ENCODE peak calls at places on chromosomes 12 and 14, in six cellular contexts. One of them, this sample, is unnamed.
A peak's percentile ranks its signal among the peaks of the same experiment; 100 is the strongest.

GRCh38 chr12:52566847-52567291 is 6.8 kb downstream of the KRT74 start:
- DNase-seq in bronchial epithelial cell: no peak
- DNase-seq in coronary artery: no peak
- DNase-seq in RKO: no peak
- DNase-seq in Caki2: no peak
- DNase-seq in cardiac fibroblast: no peak
- DNase-seq in this sample: no peak

GRCh38 chr14:52360831-52361230 is 46.7 kb downstream of the PTGER2 start:
- DNase-seq in bronchial epithelial cell: no peak
- DNase-seq in coronary artery: no peak
- DNase-seq in RKO: no peak
- DNase-seq in Caki2: no peak
- DNase-seq in cardiac fibroblast: no peak
- DNase-seq in this sample: peak; percentile 26

GRCh38 chr14:60087664-60088063 is 4.1 kb upstream of the PCNX4 start:
- DNase-seq in bronchial epithelial cell: no peak
- DNase-seq in coronary artery: no peak
- DNase-seq in RKO: no peak
- DNase-seq in Caki2: no peak
- DNase-seq in cardiac fibroblast: no peak
- DNase-seq in this sample: no peak

GRCh38 chr14:99662846-99663245 is 17.9 kb downstream of the HHIPL1 start:
- DNase-seq in bronchial epithelial cell: no peak
- DNase-seq in coronary artery: no peak
- DNase-seq in RKO: no peak
- DNase-seq in Caki2: no peak
- DNase-seq in cardiac fibroblast: no peak
- DNase-seq in this sample: no peak

GRCh38 chr12:126668538-126668937 is 1598.4 kb upstream of the TMEM132C start:
- DNase-seq in bronchial epithelial cell: peak; percentile 64
- DNase-seq in coronary artery: no peak
- DNase-seq in RKO: no peak
- DNase-seq in Caki2: peak; percentile 66
- DNase-seq in cardiac fibroblast: peak; percentile 69
- DNase-seq in this sample: peak; percentile 31

GRCh38 chr12:527729-528128 is 68.0 kb downstream of the B4GALNT3 start:
- DNase-seq in bronchial epithelial cell: no peak
- DNase-seq in coronary artery: no peak
- DNase-seq in RKO: no peak
- DNase-seq in Caki2: no peak
- DNase-seq in cardiac fibroblast: no peak
- DNase-seq in this sample: no peak

GRCh38 chr12:50261654-50262053 is 21.7 kb downstream of the LIMA1 start:
- DNase-seq in bronchial epithelial cell: peak; percentile 44
- DNase-seq in coronary artery: no peak
- DNase-seq in RKO: peak; percentile 70
- DNase-seq in Caki2: no peak
- DNase-seq in cardiac fibroblast: no peak
- DNase-seq in this sample: peak; percentile 55

GRCh38 chr12:2498961-2499500 is 295.7 kb upstream of the FKBP4 start:
- DNase-seq in bronchial epithelial cell: no peak
- DNase-seq in coronary artery: no peak
- DNase-seq in RKO: no peak
- DNase-seq in Caki2: no peak
- DNase-seq in cardiac fibroblast: no peak
- DNase-seq in this sample: no peak

GRCh38 chr14:34297786-34298520 is 164.1 kb downstream of the SPTSSA start:
- DNase-seq in bronchial epithelial cell: peak; percentile 74
- DNase-seq in coronary artery: no peak
- DNase-seq in RKO: no peak
- DNase-seq in Caki2: peak; percentile 13
- DNase-seq in cardiac fibroblast: no peak
- DNase-seq in this sample: no peak

GRCh38 chr12:24777359-24777758 is 171.5 kb downstream of the BCAT1 start:
- DNase-seq in bronchial epithelial cell: no peak
- DNase-seq in coronary artery: no peak
- DNase-seq in RKO: no peak
- DNase-seq in Caki2: no peak
- DNase-seq in cardiac fibroblast: no peak
- DNase-seq in this sample: no peak

GRCh38 chr14:68243441-68244010 is 423.9 kb downstream of the RAD51B start:
- DNase-seq in bronchial epithelial cell: no peak
- DNase-seq in coronary artery: no peak
- DNase-seq in RKO: no peak
- DNase-seq in Caki2: no peak
- DNase-seq in cardiac fibroblast: no peak
- DNase-seq in this sample: no peak

GRCh38 chr12:20398720-20399119 is 30.4 kb downstream of the PDE3A start:
- DNase-seq in bronchial epithelial cell: no peak
- DNase-seq in coronary artery: no peak
- DNase-seq in RKO: no peak
- DNase-seq in Caki2: no peak
- DNase-seq in cardiac fibroblast: no peak
- DNase-seq in this sample: no peak

GRCh38 chr12:40105515-40106201 is at the start of gene SLC2A13:
- DNase-seq in bronchial epithelial cell: peak; percentile 38
- DNase-seq in coronary artery: peak; percentile 84
- DNase-seq in RKO: peak; percentile 65
- DNase-seq in Caki2: peak; percentile 70
- DNase-seq in cardiac fibroblast: peak; percentile 78
- DNase-seq in this sample: peak; percentile 73

GRCh38 chr12:3491938-3492867 is 1.2 kb downstream of the PRMT8 start:
- DNase-seq in bronchial epithelial cell: peak; percentile 16
- DNase-seq in coronary artery: peak; percentile 47
- DNase-seq in RKO: peak; percentile 55
- DNase-seq in Caki2: peak; percentile 36
- DNase-seq in cardiac fibroblast: peak; percentile 68
- DNase-seq in this sample: no peak

GRCh38 chr12:85866929-85867776 is 6.9 kb upstream of the NTS start:
- DNase-seq in bronchial epithelial cell: peak; percentile 71
- DNase-seq in coronary artery: no peak
- DNase-seq in RKO: peak; percentile 57
- DNase-seq in Caki2: peak; percentile 70
- DNase-seq in cardiac fibroblast: peak; percentile 83
- DNase-seq in this sample: peak; percentile 55

GRCh38 chr14:72519543-72519942 is 374.4 kb downstream of the DPF3 start:
- DNase-seq in bronchial epithelial cell: no peak
- DNase-seq in coronary artery: no peak
- DNase-seq in RKO: no peak
- DNase-seq in Caki2: no peak
- DNase-seq in cardiac fibroblast: no peak
- DNase-seq in this sample: no peak

GRCh38 chr12:131157739-131158138 is 204.0 kb downstream of the ADGRD1 start:
- DNase-seq in bronchial epithelial cell: no peak
- DNase-seq in coronary artery: no peak
- DNase-seq in RKO: no peak
- DNase-seq in Caki2: no peak
- DNase-seq in cardiac fibroblast: no peak
- DNase-seq in this sample: no peak

GRCh38 chr12:121789800-121790748 is 3.4 kb downstream of the RHOF start:
- DNase-seq in bronchial epithelial cell: no peak
- DNase-seq in coronary artery: no peak
- DNase-seq in RKO: no peak
- DNase-seq in Caki2: peak; percentile 85
- DNase-seq in cardiac fibroblast: no peak
- DNase-seq in this sample: no peak

GRCh38 chr14:67269338-67270060 is 28.3 kb downstream of the PALS1 start:
- DNase-seq in bronchial epithelial cell: no peak
- DNase-seq in coronary artery: no peak
- DNase-seq in RKO: no peak
- DNase-seq in Caki2: peak; percentile 13
- DNase-seq in cardiac fibroblast: peak; percentile 91
- DNase-seq in this sample: peak; percentile 89

GRCh38 chr14:32693114-32693513 is 245.6 kb upstream of the NPAS3 start:
- DNase-seq in bronchial epithelial cell: peak; percentile 4
- DNase-seq in coronary artery: no peak
- DNase-seq in RKO: no peak
- DNase-seq in Caki2: no peak
- DNase-seq in cardiac fibroblast: peak; percentile 61
- DNase-seq in this sample: peak; percentile 40

GRCh38 chr14:71521736-71522135 is 410.5 kb upstream of the RGS6 start:
- DNase-seq in bronchial epithelial cell: no peak
- DNase-seq in coronary artery: no peak
- DNase-seq in RKO: peak; percentile 15
- DNase-seq in Caki2: no peak
- DNase-seq in cardiac fibroblast: no peak
- DNase-seq in this sample: no peak

GRCh38 chr14:23899788-23900187 is 53.8 kb upstream of the DHRS4 start:
- DNase-seq in bronchial epithelial cell: no peak
- DNase-seq in coronary artery: no peak
- DNase-seq in RKO: no peak
- DNase-seq in Caki2: no peak
- DNase-seq in cardiac fibroblast: no peak
- DNase-seq in this sample: no peak

GRCh38 chr12:13374783-13375182 is 178.3 kb downstream of the EMP1 start:
- DNase-seq in bronchial epithelial cell: no peak
- DNase-seq in coronary artery: no peak
- DNase-seq in RKO: no peak
- DNase-seq in Caki2: no peak
- DNase-seq in cardiac fibroblast: no peak
- DNase-seq in this sample: no peak

GRCh38 chr12:53729659-53730058 is 2.4 kb upstream of the CALCOCO1 start:
- DNase-seq in bronchial epithelial cell: peak; percentile 66
- DNase-seq in coronary artery: no peak
- DNase-seq in RKO: peak; percentile 65
- DNase-seq in Caki2: no peak
- DNase-seq in cardiac fibroblast: no peak
- DNase-seq in this sample: no peak

GRCh38 chr14:64444984-64445845 is 20.1 kb upstream of the AKAP5 start:
- DNase-seq in bronchial epithelial cell: peak; percentile 36
- DNase-seq in coronary artery: no peak
- DNase-seq in RKO: peak; percentile 51
- DNase-seq in Caki2: peak; percentile 49
- DNase-seq in cardiac fibroblast: peak; percentile 85
- DNase-seq in this sample: peak; percentile 91

GRCh38 chr12:93325855-93326254 is 51.9 kb upstream of the NUDT4 start:
- DNase-seq in bronchial epithelial cell: peak; percentile 84
- DNase-seq in coronary artery: no peak
- DNase-seq in RKO: peak; percentile 86
- DNase-seq in Caki2: no peak
- DNase-seq in cardiac fibroblast: peak; percentile 11
- DNase-seq in this sample: peak; percentile 92

GRCh38 chr14:52032196-52032865 is 36.5 kb downstream of the NID2 start:
- DNase-seq in bronchial epithelial cell: no peak
- DNase-seq in coronary artery: no peak
- DNase-seq in RKO: no peak
- DNase-seq in Caki2: no peak
- DNase-seq in cardiac fibroblast: peak; percentile 85
- DNase-seq in this sample: peak; percentile 29

GRCh38 chr12:122527478-122527944 is 462 bp downstream of the KNTC1 start:
- DNase-seq in bronchial epithelial cell: peak; percentile 34
- DNase-seq in coronary artery: no peak
- DNase-seq in RKO: peak; percentile 68
- DNase-seq in Caki2: no peak
- DNase-seq in cardiac fibroblast: peak; percentile 19
- DNase-seq in this sample: peak; percentile 31

GRCh38 chr12:28507055-28507454 is 316.8 kb downstream of the CCDC91 start:
- DNase-seq in bronchial epithelial cell: no peak
- DNase-seq in coronary artery: no peak
- DNase-seq in RKO: no peak
- DNase-seq in Caki2: no peak
- DNase-seq in cardiac fibroblast: peak; percentile 72
- DNase-seq in this sample: peak; percentile 69

GRCh38 chr12:3350432-3350831 is 140.6 kb upstream of the PRMT8 start:
- DNase-seq in bronchial epithelial cell: no peak
- DNase-seq in coronary artery: no peak
- DNase-seq in RKO: no peak
- DNase-seq in Caki2: no peak
- DNase-seq in cardiac fibroblast: no peak
- DNase-seq in this sample: no peak

GRCh38 chr14:23160924-23161522 is 22.4 kb downstream of the SLC7A8 start:
- DNase-seq in bronchial epithelial cell: peak; percentile 91
- DNase-seq in coronary artery: no peak
- DNase-seq in RKO: peak; percentile 58
- DNase-seq in Caki2: peak; percentile 23
- DNase-seq in cardiac fibroblast: peak; percentile 92
- DNase-seq in this sample: peak; percentile 82

GRCh38 chr12:131923260-131923659 is 5.8 kb upstream of the PUS1 start:
- DNase-seq in bronchial epithelial cell: no peak
- DNase-seq in coronary artery: no peak
- DNase-seq in RKO: no peak
- DNase-seq in Caki2: no peak
- DNase-seq in cardiac fibroblast: no peak
- DNase-seq in this sample: no peak

GRCh38 chr14:21278632-21279031 is 1.3 kb upstream of the RPGRIP1 start:
- DNase-seq in bronchial epithelial cell: no peak
- DNase-seq in coronary artery: no peak
- DNase-seq in RKO: no peak
- DNase-seq in Caki2: no peak
- DNase-seq in cardiac fibroblast: no peak
- DNase-seq in this sample: no peak

GRCh38 chr14:57847096-57847495 is 18.8 kb downstream of the SLC35F4 start:
- DNase-seq in bronchial epithelial cell: no peak
- DNase-seq in coronary artery: no peak
- DNase-seq in RKO: no peak
- DNase-seq in Caki2: no peak
- DNase-seq in cardiac fibroblast: peak; percentile 45
- DNase-seq in this sample: peak; percentile 68

GRCh38 chr12:48021485-48022179 is 17.4 kb upstream of the COL2A1 start:
- DNase-seq in bronchial epithelial cell: no peak
- DNase-seq in coronary artery: no peak
- DNase-seq in RKO: no peak
- DNase-seq in Caki2: peak; percentile 21
- DNase-seq in cardiac fibroblast: no peak
- DNase-seq in this sample: no peak

This sample was measured in HCEC 1CT.